ENCODE peak calls at places on chromosomes 1 and 21, in five cellular contexts. One of them, this sample, is unnamed.

GRCh38 chr1:108816049-108816882 is 40.6 kb downstream of the AKNAD1 start:
- DNase-seq in nucleus accumbens: peak
- DNase-seq in astrocyte of the spinal cord: peak
- DNase-seq in naive thymus-derived CD8-positive, alpha-beta T cell: no peak
- DNase-seq in right lobe of liver: peak
- DNase-seq in this sample: peak

GRCh38 chr1:214427871-214428277 is 123.5 kb downstream of the PTPN14 start:
- DNase-seq in astrocyte of the spinal cord: peak
- DNase-seq in naive thymus-derived CD8-positive, alpha-beta T cell: peak
- DNase-seq in nucleus accumbens: no peak
- DNase-seq in right lobe of liver: no peak
- DNase-seq in this sample: peak

GRCh38 chr1:4931486-4931885 is 277.1 kb downstream of the AJAP1 start:
- DNase-seq in nucleus accumbens: no peak
- DNase-seq in right lobe of liver: no peak
- DNase-seq in naive thymus-derived CD8-positive, alpha-beta T cell: no peak
- DNase-seq in astrocyte of the spinal cord: no peak
- DNase-seq in this sample: peak

GRCh38 chr21:32826317-32827167 is 55.0 kb upstream of the PAXBP1 start:
- DNase-seq in naive thymus-derived CD8-positive, alpha-beta T cell: peak
- DNase-seq in nucleus accumbens: no peak
- DNase-seq in astrocyte of the spinal cord: peak
- DNase-seq in right lobe of liver: no peak
- DNase-seq in this sample: peak

GRCh38 chr1:59220356-59220755 is 76.5 kb upstream of the FGGY start:
- DNase-seq in astrocyte of the spinal cord: no peak
- DNase-seq in right lobe of liver: no peak
- DNase-seq in naive thymus-derived CD8-positive, alpha-beta T cell: no peak
- DNase-seq in nucleus accumbens: no peak
- DNase-seq in this sample: no peak

GRCh38 chr1:110502402-110502801 is 16.6 kb downstream of the KCNA10 start:
- DNase-seq in astrocyte of the spinal cord: no peak
- DNase-seq in naive thymus-derived CD8-positive, alpha-beta T cell: no peak
- DNase-seq in nucleus accumbens: no peak
- DNase-seq in right lobe of liver: no peak
- DNase-seq in this sample: no peak

GRCh38 chr1:201385299-201385891 is 7.9 kb upstream of the TNNT2 start:
- DNase-seq in astrocyte of the spinal cord: peak
- DNase-seq in nucleus accumbens: no peak
- DNase-seq in right lobe of liver: peak
- DNase-seq in naive thymus-derived CD8-positive, alpha-beta T cell: peak
- DNase-seq in this sample: peak

GRCh38 chr1:2212542-2213491 is 15.3 kb upstream of the SKI start:
- DNase-seq in right lobe of liver: peak
- DNase-seq in astrocyte of the spinal cord: peak
- DNase-seq in nucleus accumbens: peak
- DNase-seq in naive thymus-derived CD8-positive, alpha-beta T cell: peak
- DNase-seq in this sample: peak

GRCh38 chr1:201391651-201392511 is 7.2 kb downstream of the LAD1 start:
- DNase-seq in astrocyte of the spinal cord: no peak
- DNase-seq in nucleus accumbens: no peak
- DNase-seq in right lobe of liver: no peak
- DNase-seq in naive thymus-derived CD8-positive, alpha-beta T cell: no peak
- DNase-seq in this sample: no peak

GRCh38 chr1:117365350-117366280 is 1.6 kb upstream of the MAN1A2 start:
- DNase-seq in astrocyte of the spinal cord: no peak
- DNase-seq in naive thymus-derived CD8-positive, alpha-beta T cell: no peak
- DNase-seq in right lobe of liver: no peak
- DNase-seq in nucleus accumbens: no peak
- DNase-seq in this sample: no peak

GRCh38 chr1:43443197-43443946 is 10.4 kb downstream of the HYI start:
- DNase-seq in right lobe of liver: peak
- DNase-seq in nucleus accumbens: no peak
- DNase-seq in astrocyte of the spinal cord: no peak
- DNase-seq in naive thymus-derived CD8-positive, alpha-beta T cell: no peak
- DNase-seq in this sample: no peak

GRCh38 chr1:201958348-201958747 is 3.0 kb downstream of the TIMM17A start:
- DNase-seq in nucleus accumbens: no peak
- DNase-seq in naive thymus-derived CD8-positive, alpha-beta T cell: no peak
- DNase-seq in right lobe of liver: no peak
- DNase-seq in astrocyte of the spinal cord: no peak
- DNase-seq in this sample: no peak

GRCh38 chr1:54518489-54518888 is 29.5 kb upstream of the ACOT11 start:
- DNase-seq in astrocyte of the spinal cord: no peak
- DNase-seq in nucleus accumbens: no peak
- DNase-seq in naive thymus-derived CD8-positive, alpha-beta T cell: no peak
- DNase-seq in right lobe of liver: no peak
- DNase-seq in this sample: peak

GRCh38 chr1:47948126-47948525 is 49.1 kb downstream of the TRABD2B start:
- DNase-seq in right lobe of liver: peak
- DNase-seq in nucleus accumbens: no peak
- DNase-seq in naive thymus-derived CD8-positive, alpha-beta T cell: no peak
- DNase-seq in astrocyte of the spinal cord: no peak
- DNase-seq in this sample: peak

GRCh38 chr1:165883056-165883455 is 55.6 kb downstream of the UCK2 start:
- DNase-seq in nucleus accumbens: no peak
- DNase-seq in naive thymus-derived CD8-positive, alpha-beta T cell: no peak
- DNase-seq in astrocyte of the spinal cord: no peak
- DNase-seq in right lobe of liver: no peak
- DNase-seq in this sample: no peak

GRCh38 chr1:6734579-6735397 is 33.2 kb upstream of the DNAJC11 start:
- DNase-seq in naive thymus-derived CD8-positive, alpha-beta T cell: no peak
- DNase-seq in right lobe of liver: no peak
- DNase-seq in nucleus accumbens: no peak
- DNase-seq in astrocyte of the spinal cord: peak
- DNase-seq in this sample: no peak

GRCh38 chr21:32597205-32597604 is 11.9 kb upstream of the TCP10L start:
- DNase-seq in astrocyte of the spinal cord: peak
- DNase-seq in naive thymus-derived CD8-positive, alpha-beta T cell: no peak
- DNase-seq in nucleus accumbens: no peak
- DNase-seq in right lobe of liver: no peak
- DNase-seq in this sample: no peak

GRCh38 chr1:17561252-17561558 is 21.7 kb downstream of the ARHGEF10L start:
- DNase-seq in naive thymus-derived CD8-positive, alpha-beta T cell: no peak
- DNase-seq in right lobe of liver: no peak
- DNase-seq in astrocyte of the spinal cord: peak
- DNase-seq in nucleus accumbens: no peak
- DNase-seq in this sample: no peak

GRCh38 chr1:100868364-100868995 is 26.2 kb downstream of the EXTL2 start:
- DNase-seq in astrocyte of the spinal cord: peak
- DNase-seq in nucleus accumbens: no peak
- DNase-seq in right lobe of liver: no peak
- DNase-seq in naive thymus-derived CD8-positive, alpha-beta T cell: peak
- DNase-seq in this sample: no peak

GRCh38 chr21:45440736-45441350 is 35.9 kb downstream of the COL18A1 start:
- DNase-seq in right lobe of liver: peak
- DNase-seq in nucleus accumbens: no peak
- DNase-seq in naive thymus-derived CD8-positive, alpha-beta T cell: no peak
- DNase-seq in astrocyte of the spinal cord: no peak
- DNase-seq in this sample: no peak

GRCh38 chr1:187630653-187631380 is 802.1 kb downstream of the PLA2G4A start:
- DNase-seq in right lobe of liver: no peak
- DNase-seq in nucleus accumbens: no peak
- DNase-seq in astrocyte of the spinal cord: no peak
- DNase-seq in naive thymus-derived CD8-positive, alpha-beta T cell: no peak
- DNase-seq in this sample: peak

GRCh38 chr1:206558794-206559660 is 51.7 kb downstream of the RASSF5 start:
- DNase-seq in naive thymus-derived CD8-positive, alpha-beta T cell: no peak
- DNase-seq in right lobe of liver: no peak
- DNase-seq in nucleus accumbens: no peak
- DNase-seq in astrocyte of the spinal cord: no peak
- DNase-seq in this sample: no peak

GRCh38 chr1:81702079-81702715 is 98.5 kb upstream of the ADGRL2 start:
- DNase-seq in naive thymus-derived CD8-positive, alpha-beta T cell: no peak
- DNase-seq in astrocyte of the spinal cord: no peak
- DNase-seq in nucleus accumbens: no peak
- DNase-seq in right lobe of liver: no peak
- DNase-seq in this sample: no peak

GRCh38 chr1:172914517-172915144 is 136.1 kb downstream of the TNFSF18 start:
- DNase-seq in nucleus accumbens: no peak
- DNase-seq in naive thymus-derived CD8-positive, alpha-beta T cell: no peak
- DNase-seq in right lobe of liver: no peak
- DNase-seq in astrocyte of the spinal cord: peak
- DNase-seq in this sample: no peak

GRCh38 chr1:47569681-47570470 is 132.0 kb downstream of the FOXD2 start:
- DNase-seq in right lobe of liver: no peak
- DNase-seq in nucleus accumbens: no peak
- DNase-seq in astrocyte of the spinal cord: peak
- DNase-seq in naive thymus-derived CD8-positive, alpha-beta T cell: no peak
- DNase-seq in this sample: peak

GRCh38 chr1:8727809-8728213 is 89.6 kb downstream of the RERE start:
- DNase-seq in astrocyte of the spinal cord: peak
- DNase-seq in nucleus accumbens: no peak
- DNase-seq in naive thymus-derived CD8-positive, alpha-beta T cell: no peak
- DNase-seq in right lobe of liver: no peak
- DNase-seq in this sample: no peak